ENCODE peak calls at places on chromosome 18, in seven cellular contexts. N is endothelial cell, J is bronchial epithelial cell, P is fibroblast of the aortic adventitia, Z is upper lobe of right lung, R is OCI-LY7, X is HCT116. U is an unnamed sample.

GRCh38 chr18:40249390-40250080 is 1705.5 kb upstream of the PIK3C3 start:
- DNase-seq in N (no peak), J (peak), P (no peak), Z (no peak), R (no peak), X (no peak), U (no peak)

GRCh38 chr18:79897940-79898625 is 53.4 kb downstream of the SLC66A2 start:
- DNase-seq in N (no peak), J (no peak), P (no peak), Z (peak), R (no peak), X (no peak), U (no peak)

GRCh38 chr18:8786766-8787670 is 81.7 kb downstream of the MTCL1 start:
- DNase-seq in N (no peak), J (peak), P (no peak), Z (no peak), R (no peak), X (no peak), U (no peak)

GRCh38 chr18:26863122-26863879 is 2.2 kb downstream of the AQP4 start:
- DNase-seq in N (peak), J (peak), P (no peak), Z (peak), R (no peak), X (no peak), U (no peak)

GRCh38 chr18:70493461-70493860 is 204.6 kb downstream of the SOCS6 start:
- DNase-seq in N (no peak), J (no peak), P (no peak), Z (no peak), R (no peak), X (no peak), U (no peak)

GRCh38 chr18:76177160-76177559 is 317.9 kb downstream of the ZNF516 start:
- DNase-seq in N (no peak), J (no peak), P (no peak), Z (no peak), R (no peak), X (no peak), U (no peak)

GRCh38 chr18:5066380-5066977 is 130.6 kb downstream of the AKAIN1 start:
- DNase-seq in N (peak), J (no peak), P (no peak), Z (no peak), R (peak), X (no peak), U (peak)

GRCh38 chr18:32315881-32316280 is 126.0 kb downstream of the MEP1B start:
- DNase-seq in N (no peak), J (peak), P (peak), Z (no peak), R (no peak), X (no peak), U (no peak)

GRCh38 chr18:58466636-58467205 is 162.2 kb downstream of the ALPK2 start:
- DNase-seq in N (no peak), J (peak), P (no peak), Z (no peak), R (no peak), X (no peak), U (no peak)

GRCh38 chr18:55841314-55841713 is 253.3 kb upstream of the TCF4 start:
- DNase-seq in N (no peak), J (no peak), P (no peak), Z (no peak), R (no peak), X (no peak), U (no peak)

GRCh38 chr18:57982372-57983021 is 61.5 kb upstream of the NEDD4L start:
- DNase-seq in N (no peak), J (no peak), P (no peak), Z (no peak), R (no peak), X (no peak), U (no peak)

GRCh38 chr18:59814872-59815271 is 84.9 kb upstream of the PMAIP1 start:
- DNase-seq in N (no peak), J (peak), P (peak), Z (no peak), R (no peak), X (no peak), U (no peak)

GRCh38 chr18:41199212-41199611 is 755.8 kb upstream of the PIK3C3 start:
- DNase-seq in N (no peak), J (no peak), P (no peak), Z (no peak), R (no peak), X (no peak), U (no peak)

GRCh38 chr18:22168360-22168921 is 948 bp upstream of the GATA6 start:
- DNase-seq in N (peak), J (no peak), P (peak), Z (no peak), R (no peak), X (no peak), U (peak)

GRCh38 chr18:45106331-45106774 is 425.7 kb downstream of the SETBP1 start:
- DNase-seq in N (no peak), J (no peak), P (peak), Z (no peak), R (peak), X (no peak), U (peak)

GRCh38 chr18:36051760-36052159 is 15.6 kb downstream of the RPRD1A start:
- DNase-seq in N (no peak), J (no peak), P (no peak), Z (no peak), R (no peak), X (no peak), U (no peak)

GRCh38 chr18:61655630-61656029 is 237.2 kb downstream of the RNF152 start:
- DNase-seq in N (no peak), J (no peak), P (no peak), Z (no peak), R (no peak), X (no peak), U (no peak)

GRCh38 chr18:28365406-28365805 is 188.5 kb upstream of the CDH2 start:
- DNase-seq in N (no peak), J (peak), P (peak), Z (no peak), R (no peak), X (no peak), U (no peak)

GRCh38 chr18:42092848-42093247 is 137.8 kb downstream of the PIK3C3 start:
- DNase-seq in N (no peak), J (no peak), P (peak), Z (no peak), R (no peak), X (no peak), U (no peak)

GRCh38 chr18:35050004-35050623 is 8.9 kb downstream of the MAPRE2 start:
- DNase-seq in N (no peak), J (peak), P (no peak), Z (no peak), R (no peak), X (no peak), U (no peak)

GRCh38 chr18:34251919-34252318 is 27.2 kb upstream of the NOL4 start:
- DNase-seq in N (no peak), J (no peak), P (no peak), Z (no peak), R (no peak), X (no peak), U (no peak)

GRCh38 chr18:76895498-76895897 is 73.1 kb downstream of the ZNF236 start:
- DNase-seq in N (no peak), J (no peak), P (no peak), Z (no peak), R (no peak), X (no peak), U (no peak)

GRCh38 chr18:52422985-52423601 is 83.1 kb downstream of the DCC start:
- DNase-seq in N (no peak), J (no peak), P (no peak), Z (no peak), R (no peak), X (no peak), U (no peak)

GRCh38 chr18:57404345-57404744 is 30.8 kb upstream of the ONECUT2 start:
- DNase-seq in N (no peak), J (no peak), P (no peak), Z (no peak), R (no peak), X (no peak), U (no peak)

GRCh38 chr18:50711401-50711800 is 108.4 kb downstream of the MRO start:
- DNase-seq in N (no peak), J (no peak), P (no peak), Z (no peak), R (no peak), X (no peak), U (no peak)

GRCh38 chr18:79513381-79514081 is 117.8 kb downstream of the NFATC1 start:
- DNase-seq in N (peak), J (no peak), P (no peak), Z (peak), R (no peak), X (no peak), U (no peak)

GRCh38 chr18:63152791-63153190 is 166.8 kb downstream of the BCL2 start:
- DNase-seq in N (no peak), J (no peak), P (no peak), Z (no peak), R (no peak), X (no peak), U (no peak)

GRCh38 chr18:68549257-68549871 is 165.5 kb downstream of the TMX3 start:
- DNase-seq in N (no peak), J (no peak), P (peak), Z (no peak), R (no peak), X (no peak), U (no peak)

GRCh38 chr18:62999392-62999791 is 284.1 kb downstream of the PHLPP1 start:
- DNase-seq in N (no peak), J (no peak), P (peak), Z (no peak), R (no peak), X (no peak), U (no peak)

GRCh38 chr18:11019295-11019694 is 130.1 kb downstream of the PIEZO2 start:
- DNase-seq in N (no peak), J (no peak), P (no peak), Z (no peak), R (no peak), X (no peak), U (no peak)
- TF ChIP-seq CTCF in N (no peak), J (no peak), P (no peak), Z (no peak), R (no peak), X (no peak), U (no peak)

GRCh38 chr18:48645427-48646002 is 106.7 kb downstream of the CTIF start:
- DNase-seq in N (no peak), J (no peak), P (no peak), Z (peak), R (no peak), X (no peak), U (no peak)

GRCh38 chr18:48643262-48643661 is 104.4 kb downstream of the CTIF start:
- DNase-seq in N (no peak), J (no peak), P (no peak), Z (no peak), R (no peak), X (no peak), U (no peak)

GRCh38 chr18:48644029-48644428 is 105.2 kb downstream of the CTIF start:
- DNase-seq in N (no peak), J (no peak), P (no peak), Z (peak), R (no peak), X (no peak), U (no peak)

DNA sequence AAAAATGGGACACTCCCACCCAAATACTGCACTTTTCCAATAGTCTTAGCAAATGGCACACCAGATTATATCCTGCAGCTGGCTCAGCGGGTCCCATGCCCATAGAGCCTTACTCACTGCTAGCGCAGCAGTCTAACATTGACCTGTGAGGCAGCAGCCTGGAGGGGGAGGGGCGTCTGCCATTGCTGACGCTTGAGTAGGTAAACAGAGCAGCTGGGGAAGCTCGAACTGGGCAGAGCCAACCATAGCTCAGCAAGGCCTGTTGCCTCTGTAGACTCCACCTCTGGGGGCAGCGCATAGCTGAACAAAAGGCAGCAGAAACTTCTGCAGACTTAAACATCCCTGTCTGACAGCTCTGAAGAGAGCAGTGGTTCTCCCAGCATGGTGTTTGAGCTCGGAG is 110.4 kb downstream of the CTIF start:
- DNase-seq in N (no peak), J (no peak), P (no peak), Z (no peak), R (peak), X (no peak), U (no peak)
- TF ChIP-seq CTCF in N (no peak), J (no peak), P (no peak), Z (no peak), R (peak), X (no peak), U (no peak)

GRCh38 chr18:49694402-49694801 is 118.9 kb downstream of the ACAA2 start:
- DNase-seq in N (no peak), J (no peak), P (no peak), Z (no peak), R (no peak), X (no peak), U (no peak)

GRCh38 chr18:49699303-49699702 is 114.0 kb downstream of the ACAA2 start:
- DNase-seq in N (no peak), J (peak), P (no peak), Z (no peak), R (no peak), X (no peak), U (no peak)

GRCh38 chr18:49697049-49697448 is 116.3 kb downstream of the ACAA2 start:
- DNase-seq in N (no peak), J (no peak), P (no peak), Z (no peak), R (no peak), X (no peak), U (no peak)

GRCh38 chr18:49698596-49699025 is 114.7 kb downstream of the ACAA2 start:
- DNase-seq in N (no peak), J (no peak), P (no peak), Z (no peak), R (no peak), X (no peak), U (no peak)

DNA sequence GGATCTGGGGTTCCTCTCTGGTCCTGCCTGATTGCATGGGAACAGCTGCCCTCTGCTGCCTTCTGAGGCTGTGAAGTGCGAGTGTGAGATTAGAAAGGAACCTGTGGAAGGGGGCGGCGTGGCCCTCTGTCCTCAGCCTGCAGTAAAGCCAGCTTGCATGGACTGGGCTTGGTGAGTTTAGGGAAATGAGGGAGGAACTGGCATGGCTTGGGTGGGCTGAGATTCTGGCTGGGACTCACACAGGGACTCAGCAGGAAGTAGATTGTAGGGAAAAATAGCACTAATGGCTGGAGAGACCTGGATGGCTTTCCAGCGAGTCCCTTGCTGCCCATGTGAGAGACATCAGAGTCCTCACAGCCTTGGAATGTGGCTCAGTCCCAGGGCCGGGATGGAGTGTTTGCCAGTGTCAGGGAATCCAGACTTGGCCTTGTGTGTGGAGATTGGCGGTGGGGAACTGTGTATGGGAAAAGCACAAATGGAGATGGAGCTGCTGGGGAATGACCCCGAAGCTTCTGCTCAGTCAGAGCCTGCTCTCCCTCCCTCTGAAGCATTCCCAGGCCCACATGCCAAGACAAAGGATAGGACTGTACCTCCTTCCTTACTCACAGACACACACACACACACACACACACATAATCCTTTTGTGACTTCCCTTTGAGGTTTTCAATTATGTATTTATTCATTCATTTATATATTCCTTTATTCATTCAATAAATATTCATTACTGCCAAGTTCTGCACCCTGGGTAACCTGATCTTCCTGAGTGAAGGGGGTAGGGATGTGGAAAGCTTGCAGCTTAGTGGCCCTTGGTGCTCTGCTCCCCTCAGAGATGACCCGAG is 115.4 kb downstream of the ACAA2 start:
- DNase-seq in N (no peak), J (peak), P (peak), Z (no peak), R (no peak), X (no peak), U (no peak)
- TF ChIP-seq CTCF in N (no peak), J (no peak), P (no peak), Z (no peak), R (no peak), X (peak), U (no peak)

GRCh38 chr18:25669741-25670140 is 317.8 kb upstream of the ZNF521 start:
- DNase-seq in N (no peak), J (no peak), P (peak), Z (no peak), R (no peak), X (no peak), U (no peak)
- TF ChIP-seq CTCF in N (no peak), J (no peak), P (peak), Z (no peak), R (peak), X (no peak), U (no peak)

DNA sequence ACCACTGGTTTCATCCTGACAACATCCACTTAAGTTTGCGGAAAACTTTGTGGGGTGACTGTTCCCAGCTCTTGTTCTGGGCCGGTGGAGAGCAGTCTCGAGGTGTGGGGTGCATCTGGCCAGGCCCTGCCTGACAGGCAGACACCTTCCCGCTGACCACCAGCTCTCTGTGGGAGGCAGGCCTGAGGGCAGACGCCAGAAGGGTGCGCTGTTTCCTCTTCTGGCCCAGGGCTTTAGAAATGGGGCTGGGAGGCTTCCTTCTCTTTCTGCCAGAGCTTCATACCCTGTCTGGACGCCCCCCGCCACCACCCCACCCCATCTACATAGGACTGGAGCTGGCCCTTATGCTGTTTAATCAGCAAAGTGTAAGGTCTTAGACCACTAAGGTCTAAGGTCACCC is 263.8 kb downstream of the LOXHD1 start:
- DNase-seq in N (peak), J (no peak), P (no peak), Z (no peak), R (peak), X (no peak), U (no peak)
- TF ChIP-seq CTCF in N (no peak), J (peak), P (no peak), Z (no peak), R (peak), X (no peak), U (no peak)

GRCh38 chr18:2997846-2998599 is 14.9 kb downstream of the LPIN2 start:
- DNase-seq in N (no peak), J (no peak), P (no peak), Z (no peak), R (no peak), X (no peak), U (no peak)

GRCh38 chr18:2997429-2997828 is 15.5 kb downstream of the LPIN2 start:
- DNase-seq in N (no peak), J (no peak), P (no peak), Z (no peak), R (no peak), X (no peak), U (no peak)

GRCh38 chr18:2994190-2994589 is 18.8 kb downstream of the LPIN2 start:
- DNase-seq in N (no peak), J (no peak), P (no peak), Z (no peak), R (no peak), X (no peak), U (no peak)

GRCh38 chr18:2992995-2993877 is 19.7 kb downstream of the LPIN2 start:
- DNase-seq in N (no peak), J (no peak), P (no peak), Z (no peak), R (no peak), X (no peak), U (no peak)

DNA sequence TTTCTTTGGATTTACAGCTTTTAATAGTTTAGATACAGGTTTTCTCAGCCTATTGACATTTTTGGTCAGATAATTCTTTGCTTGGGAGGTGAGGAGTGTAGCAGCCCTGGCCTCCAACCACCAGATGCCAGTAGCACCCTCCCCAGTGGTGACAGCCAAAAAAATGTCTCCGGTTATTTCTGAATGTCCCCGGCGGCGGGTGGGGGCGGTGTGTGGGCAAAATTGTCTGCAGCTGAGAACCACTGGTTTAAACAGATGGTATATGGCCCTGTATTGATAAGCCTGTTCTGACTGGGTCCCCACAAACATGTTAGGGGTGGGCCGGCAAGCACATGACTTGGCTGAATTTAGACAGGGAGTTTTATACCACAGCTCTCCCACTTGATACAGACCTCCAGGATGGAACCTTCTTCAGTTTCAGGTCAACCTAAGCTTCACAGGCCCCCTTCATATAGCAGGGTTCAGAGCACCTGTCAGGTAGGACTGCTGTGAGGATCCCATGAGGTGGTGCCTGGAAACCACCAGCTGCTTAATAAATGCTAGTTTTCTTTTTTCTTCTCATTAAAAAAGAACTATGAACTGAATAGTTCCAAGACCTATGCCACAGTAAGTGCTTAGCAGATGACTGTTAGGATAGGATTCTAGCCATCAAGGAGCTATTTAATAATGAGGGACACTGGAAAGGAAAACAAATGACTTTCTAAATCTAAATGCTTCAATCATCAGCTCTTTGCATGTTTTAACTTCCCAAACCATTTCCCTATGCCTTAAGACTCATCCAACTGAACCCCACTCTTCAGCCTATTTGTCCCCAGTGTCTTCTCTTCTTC is 18.1 kb downstream of the LPIN2 start:
- DNase-seq in N (peak), J (no peak), P (no peak), Z (no peak), R (peak), X (no peak), U (peak)
- TF ChIP-seq CTCF in N (no peak), J (peak), P (no peak), Z (peak), R (peak), X (no peak), U (peak)